ENCODE peak calls at places on chromosome 11, in four cellular contexts. C, X, S and B are unnamed samples.

GRCh38 chr11:2569321-2569721 is 124.5 kb downstream of the KCNQ1 start:
- DNase-seq in S (no peak), X (no peak), C (no peak), B (no peak)

GRCh38 chr11:74685905-74686304 is 45.3 kb downstream of the CHRDL2 start:
- DNase-seq in S (no peak), C (no peak), X (no peak), B (peak)

GRCh38 chr11:29005401-29005980 is 897.3 kb downstream of the METTL15 start:
- DNase-seq in X (no peak), S (no peak), C (no peak), B (peak)

GRCh38 chr11:18081551-18081950 is 24.3 kb downstream of the SAAL1 start:
- DNase-seq in S (peak), X (no peak), C (no peak), B (no peak)

GRCh38 chr11:106172389-106172991 is 95.0 kb downstream of the AASDHPPT start:
- DNase-seq in C (no peak), S (peak), X (no peak), B (peak)

GRCh38 chr11:86068138-86068861 is 584 bp downstream of the PICALM start:
- DNase-seq in X (peak), S (peak), C (no peak), B (peak)

GRCh38 chr11:123206671-123207421 is 11.8 kb upstream of the CLMP start:
- DNase-seq in X (no peak), S (no peak), C (no peak), B (no peak)

GRCh38 chr11:28559497-28559896 is 451.3 kb downstream of the METTL15 start:
- DNase-seq in X (no peak), S (no peak), C (no peak), B (no peak)

GRCh38 chr11:100008440-100008839 is 678.6 kb upstream of the ARHGAP42 start:
- DNase-seq in X (no peak), S (no peak), C (no peak), B (no peak)

GRCh38 chr11:62694455-62695167 is 5.3 kb upstream of the LRRN4CL start:
- DNase-seq in C (no peak), X (peak), S (peak), B (peak)

GRCh38 chr11:58927393-58928081 is 11.8 kb upstream of the GLYATL1 start:
- DNase-seq in C (no peak), X (peak), S (peak), B (peak)

GRCh38 chr11:61293869-61294716 is 1.0 kb downstream of the VWCE start:
- DNase-seq in S (peak), C (no peak), X (peak), B (peak)

GRCh38 chr11:13772223-13773046 is 104.0 kb downstream of the FAR1 start:
- DNase-seq in X (peak), S (peak), C (peak), B (no peak)

GRCh38 chr11:77203901-77204755 is 76.1 kb downstream of the MYO7A start:
- DNase-seq in C (no peak), S (no peak), X (no peak), B (no peak)

GRCh38 chr11:20159680-20160381 is 444 bp downstream of the DBX1 start:
- DNase-seq in S (peak), C (no peak), X (no peak), B (no peak)

GRCh38 chr11:34261095-34261494 is 96.7 kb downstream of the ABTB2 start:
- DNase-seq in C (no peak), S (no peak), X (no peak), B (no peak)

GRCh38 chr11:34264266-34265110 is 93.3 kb downstream of the ABTB2 start:
- DNase-seq in X (no peak), C (no peak), S (no peak), B (no peak)

GRCh38 chr11:34261820-34262219 is 96.0 kb downstream of the ABTB2 start:
- DNase-seq in S (no peak), C (no peak), X (no peak), B (no peak)

GRCh38 chr11:34262601-34263081 is 95.2 kb downstream of the ABTB2 start:
- DNase-seq in C (no peak), X (peak), S (peak), B (no peak)

GRCh38 chr11:34263462-34264186 is 94.2 kb downstream of the ABTB2 start:
- DNase-seq in X (peak), C (no peak), S (no peak), B (peak)
- TF ChIP-seq CTCF in X (no peak), C (no peak), S (no peak), B (no peak)

DNA sequence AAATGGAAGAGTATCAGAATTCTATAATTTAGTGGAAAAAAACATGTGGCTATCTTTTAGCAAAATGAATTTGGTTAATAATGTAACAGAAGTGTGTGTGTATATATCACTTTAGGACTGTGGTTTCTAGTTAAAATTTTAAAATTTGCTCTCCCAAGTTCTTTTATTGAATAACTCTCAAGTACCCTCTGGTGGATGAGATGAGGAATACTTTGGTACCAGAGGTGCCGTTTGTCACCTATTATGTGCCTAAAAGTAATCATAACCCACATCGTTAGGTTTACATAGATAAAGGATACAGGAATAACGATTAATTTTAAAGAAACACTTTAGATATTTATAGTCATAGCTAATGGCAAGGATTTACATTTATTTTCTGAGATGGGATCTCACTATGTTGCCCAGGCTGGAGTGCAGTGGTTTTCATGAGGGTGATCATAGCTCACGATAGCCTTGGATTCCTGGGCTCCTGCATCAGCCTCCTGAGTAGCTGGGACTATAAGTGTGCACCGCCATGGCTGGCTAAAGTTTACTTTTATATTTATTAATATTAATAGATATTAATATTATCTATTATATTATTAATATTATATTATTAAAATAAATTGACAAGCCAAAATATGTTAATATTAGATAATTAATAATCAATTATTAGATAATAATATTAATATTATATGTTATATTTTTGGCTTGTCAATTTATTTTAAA is 66.7 kb upstream of the CAPRIN1 start:
- DNase-seq in C (no peak), X (no peak), S (no peak), B (no peak)
- TF ChIP-seq CTCF in C (no peak), X (no peak), S (peak), B (no peak)

GRCh38 chr11:10351435-10351767 is 46.5 kb downstream of the ADM start:
- DNase-seq in C (no peak), X (no peak), S (no peak), B (no peak)

GRCh38 chr11:10351768-10352641 is 47.1 kb downstream of the ADM start:
- DNase-seq in C (peak), X (peak), S (peak), B (peak)

GRCh38 chr11:10354389-10354788 is 49.5 kb downstream of the ADM start:
- DNase-seq in C (no peak), X (no peak), S (no peak), B (no peak)

GRCh38 chr11:10355257-10355661 is 50.4 kb downstream of the ADM start:
- DNase-seq in X (no peak), S (no peak), C (no peak), B (no peak)

GRCh38 chr11:10352911-10353550 is 48.2 kb downstream of the ADM start:
- DNase-seq in X (no peak), C (no peak), S (no peak), B (no peak)
- TF ChIP-seq CTCF in X (no peak), C (no peak), S (no peak), B (no peak)

GRCh38 chr11:114345575-114346222 is 49.5 kb downstream of the NNMT start:
- DNase-seq in X (no peak), C (no peak), S (no peak), B (no peak)

GRCh38 chr11:114350022-114350421 is 50.3 kb downstream of the C11orf71 start:
- DNase-seq in C (no peak), X (no peak), S (no peak), B (no peak)

GRCh38 chr11:114346709-114347141 is 50.5 kb downstream of the NNMT start:
- DNase-seq in X (no peak), C (no peak), S (no peak), B (no peak)

GRCh38 chr11:114344494-114344893 is 48.3 kb downstream of the NNMT start:
- DNase-seq in S (no peak), X (no peak), C (no peak), B (no peak)

GRCh38 chr11:114348200-114349191 is 51.8 kb downstream of the C11orf71 start:
- DNase-seq in C (no peak), S (peak), X (peak), B (peak)
- TF ChIP-seq CTCF in C (peak), S (peak), X (peak), B (peak)